ENCODE peak calls at places on chromosomes 7 and 10, in seven cellular contexts. F, Y, N, K, P, X and U are unnamed samples.

GRCh38 chr7:150514748-150515222 is at the start of gene GIMAP7:
- DNase-seq in K (no peak), Y (no peak), N (no peak), X (no peak), F (peak; percentile 82), P (no peak), U (no peak)

GRCh38 chr10:88205842-88206446 is 342.5 kb downstream of the PTEN start:
- DNase-seq in K (no peak), Y (no peak), F (no peak), P (peak; percentile 22), N (no peak), X (no peak), U (no peak)

GRCh38 chr7:80740778-80741545 is 102.5 kb downstream of the CD36 start:
- DNase-seq in Y (no peak), P (peak; percentile 70), N (no peak), F (no peak), K (no peak), X (no peak), U (no peak)

GRCh38 chr7:78334027-78334825 is 535.7 kb downstream of the PHTF2 start:
- DNase-seq in Y (no peak), K (no peak), F (no peak), X (no peak), P (no peak), N (no peak), U (no peak)

GRCh38 chr7:4768597-4769569 is 6.5 kb upstream of the AP5Z1 start:
- DNase-seq in K (no peak), X (no peak), N (no peak), Y (no peak), F (no peak), P (no peak), U (no peak)

GRCh38 chr7:24572014-24572413 is 1.2 kb upstream of the PALS2 start:
- DNase-seq in X (no peak), K (no peak), F (no peak), Y (no peak), N (no peak), P (no peak), U (no peak)

GRCh38 chr7:35418716-35419425 is 165.0 kb upstream of the TBX20 start:
- DNase-seq in X (no peak), K (no peak), N (no peak), Y (no peak), P (no peak), F (no peak), U (no peak)

GRCh38 chr10:49431426-49431825 is 35.5 kb upstream of the DRGX start:
- DNase-seq in N (no peak), F (no peak), Y (no peak), P (no peak), K (no peak), X (no peak), U (no peak)

GRCh38 chr7:77759294-77759889 is 38.8 kb downstream of the TMEM60 start:
- DNase-seq in K (no peak), X (no peak), N (peak; percentile 39), P (peak; percentile 66), F (peak; percentile 71), Y (no peak), U (no peak)

GRCh38 chr7:158614695-158615094 is 27.1 kb upstream of the PTPRN2 start:
- DNase-seq in K (no peak), P (peak; percentile 68), X (no peak), Y (no peak), F (no peak), N (no peak), U (no peak)

GRCh38 chr7:16564023-16564380 is 37.4 kb downstream of the LRRC72 start:
- DNase-seq in N (no peak), F (no peak), K (no peak), Y (no peak), X (no peak), P (no peak), U (no peak)

GRCh38 chr7:45917658-45918057 is 3.4 kb downstream of the IGFBP3 start:
- DNase-seq in K (peak; percentile 86), N (peak; percentile 35), P (peak; percentile 81), F (peak; percentile 61), X (peak; percentile 87), Y (peak; percentile 96), U (peak; percentile 87)

GRCh38 chr7:41885078-41885477 is 182.2 kb upstream of the INHBA start:
- DNase-seq in P (peak; percentile 53), X (no peak), K (no peak), N (peak; percentile 42), Y (no peak), F (no peak), U (no peak)

GRCh38 chr10:91163709-91164474 is 56.6 kb upstream of the PCGF5 start:
- DNase-seq in Y (peak; percentile 92), N (peak; percentile 74), F (no peak), X (peak; percentile 91), K (peak; percentile 93), P (peak; percentile 78), U (peak; percentile 83)

GRCh38 chr10:69873141-69873540 is 71.4 kb downstream of the COL13A1 start:
- DNase-seq in K (no peak), X (no peak), F (no peak), N (no peak), Y (no peak), P (peak; percentile 44), U (no peak)

GRCh38 chr10:98460837-98461499 is 14.2 kb upstream of the HPS1 start:
- DNase-seq in P (peak; percentile 87), X (peak; percentile 77), Y (no peak), N (peak; percentile 87), F (no peak), K (no peak), U (no peak)

GRCh38 chr10:29191674-29192073 is 97.2 kb upstream of the LYZL1 start:
- DNase-seq in F (no peak), Y (no peak), X (no peak), P (peak; percentile 29), N (no peak), K (no peak), U (no peak)

GRCh38 chr10:34964166-34964800 is 125.9 kb downstream of the CUL2 start:
- DNase-seq in K (peak; percentile 15), Y (peak; percentile 5), F (no peak), N (no peak), P (no peak), X (no peak), U (no peak)

GRCh38 chr7:100211342-100211780 is 8.4 kb upstream of the PVRIG start:
- DNase-seq in Y (no peak), N (no peak), F (peak; percentile 58), X (no peak), P (no peak), K (no peak), U (no peak)

GRCh38 chr7:135917721-135918120 is 59.4 kb downstream of the MTPN start:
- DNase-seq in X (no peak), P (no peak), Y (no peak), K (no peak), F (no peak), N (no peak), U (no peak)

GRCh38 chr10:96863922-96864543 is 31.9 kb downstream of the LCOR start:
- DNase-seq in Y (no peak), F (no peak), X (no peak), N (peak; percentile 54), P (peak; percentile 36), K (no peak), U (no peak)

GRCh38 chr10:61821153-61821552 is 80.3 kb upstream of the ARID5B start:
- DNase-seq in P (no peak), X (no peak), Y (no peak), F (no peak), N (peak; percentile 80), K (no peak), U (no peak)

GRCh38 chr10:113310317-113310716 is 242.5 kb upstream of the HABP2 start:
- DNase-seq in X (no peak), F (no peak), Y (no peak), P (no peak), N (no peak), K (no peak), U (no peak)
- H3K4me3 ChIP-seq in X (no peak overlapping the region), F (no peak overlapping the region), Y (no peak overlapping the region), P (no peak overlapping the region), N (no peak overlapping the region), K (no peak overlapping the region), U (no peak overlapping the region)

DNA sequence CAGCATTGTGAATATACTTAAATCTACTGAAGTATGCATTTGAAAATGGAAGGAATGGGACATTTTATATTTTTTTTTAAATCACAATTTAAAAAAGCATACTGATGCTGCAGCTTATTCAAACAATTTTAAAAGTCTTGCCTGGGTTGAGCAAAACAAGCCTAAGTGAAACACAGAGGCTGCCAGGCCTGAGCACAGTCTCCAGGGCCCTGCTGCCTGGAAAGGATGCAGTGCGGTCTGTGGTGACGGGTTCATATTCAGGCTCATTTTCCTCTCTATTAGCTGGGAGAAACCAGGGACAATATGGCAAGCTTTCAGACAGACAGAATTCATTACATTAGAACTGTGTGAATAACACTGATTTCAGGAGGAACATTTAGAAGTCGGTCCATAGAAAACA is 251.9 kb downstream of the COBL start:
- DNase-seq in K (no peak), F (no peak), P (no peak), N (no peak), X (no peak), Y (no peak), U (no peak)
- H3K4me3 ChIP-seq in K (no peak overlapping the region), F (no peak overlapping the region), P (no peak overlapping the region), N (no peak overlapping the region), X (no peak overlapping the region), Y (no peak overlapping the region), U (no peak overlapping the region)

GRCh38 chr10:3781458-3782098 is 3.4 kb downstream of the KLF6 start:
- DNase-seq in Y (peak; percentile 81), K (peak; percentile 83), X (peak; percentile 81), N (peak; percentile 53), P (peak; percentile 84), F (no peak), U (peak; percentile 84)
- H3K4me3 ChIP-seq in Y (peak overlapping the region; percentile 80), K (peak overlapping the region; percentile 99), X (peak overlapping the region; percentile 97), N (peak overlapping the region; percentile 93), P (peak overlapping the region; percentile 97), F (peak overlapping the region; percentile 92), U (peak overlapping the region; percentile 89)

GRCh38 chr7:142855401-142855743 is 496 bp downstream of the EPHB6 start:
- DNase-seq in X (no peak), N (no peak), F (no peak), Y (no peak), P (no peak), K (no peak), U (no peak)
- H3K4me3 ChIP-seq in X (peak overlapping the region; percentile 69), N (peak overlapping the region; percentile 72), F (peak overlapping the region; percentile 85), Y (peak overlapping the region; percentile 46), P (peak overlapping the region; percentile 51), K (peak overlapping the region; percentile 77), U (peak overlapping the region; percentile 71)

DNA sequence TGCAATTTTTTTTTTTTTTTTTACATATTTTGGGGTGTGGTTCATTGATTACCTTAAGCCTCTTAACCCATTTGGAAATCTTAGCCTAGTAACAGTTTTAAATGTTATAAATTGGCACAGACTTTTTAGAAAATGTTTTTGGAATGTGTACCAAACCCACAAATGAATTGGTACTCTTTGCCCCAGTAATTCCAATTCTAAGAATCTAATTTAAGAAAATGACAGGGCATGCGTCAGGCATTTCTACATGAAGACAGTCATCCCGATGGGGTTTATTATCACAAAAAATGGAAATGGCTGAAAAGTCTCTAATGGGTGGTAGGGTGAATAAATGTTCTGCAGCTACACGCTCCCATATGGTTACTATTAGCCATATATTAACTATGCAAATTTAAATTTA is 54.9 kb downstream of the ITIH5 start:
- DNase-seq in X (no peak), Y (no peak), K (no peak), F (no peak), N (no peak), P (peak; percentile 67), U (no peak)
- H3K4me3 ChIP-seq in X (no peak overlapping the region), Y (no peak overlapping the region), K (no peak overlapping the region), F (no peak overlapping the region), N (no peak overlapping the region), P (no peak overlapping the region), U (no peak overlapping the region)

GRCh38 chr7:33706666-33707194 is 198.6 kb upstream of the BMPER start:
- DNase-seq in Y (no peak), K (no peak), F (no peak), N (no peak), P (peak; percentile 41), X (no peak), U (no peak)
- H3K4me3 ChIP-seq in Y (no peak overlapping the region), K (no peak overlapping the region), F (no peak overlapping the region), N (no peak overlapping the region), P (peak overlapping the region; percentile 8), X (no peak overlapping the region), U (no peak overlapping the region)